ENCODE peak calls at places on chromosomes 2 and 18, in six cellular contexts. One of them, this sample, is unnamed.

GRCh38 chr2:76567478-76567877 is 856.8 kb upstream of the GCFC2 start:
- DNase-seq in GM13976: no peak
- DNase-seq in activated CD4-positive, alpha-beta T cell treated with anti-CD3 and anti-CD28 coated beads, Interleukin-2, amount 10 ng/mL, durations not matched to agents 7 days and 5 days: no peak
- DNase-seq in type B pancreatic cell: no peak
- DNase-seq in GM10248: no peak
- DNase-seq in stimulated activated CD4-positive, alpha-beta T cell treated with anti-CD3 and anti-CD28 coated beads, Interleukin-15, amount 100 ng/mL, for 24 hours: no peak
- DNase-seq in this sample: no peak

GRCh38 chr2:36885605-36886004 is 80.7 kb downstream of the STRN start:
- DNase-seq in stimulated activated CD4-positive, alpha-beta T cell treated with anti-CD3 and anti-CD28 coated beads, Interleukin-15, amount 100 ng/mL, for 24 hours: no peak
- DNase-seq in GM13976: no peak
- DNase-seq in type B pancreatic cell: no peak
- DNase-seq in activated CD4-positive, alpha-beta T cell treated with anti-CD3 and anti-CD28 coated beads, Interleukin-2, amount 10 ng/mL, durations not matched to agents 7 days and 5 days: no peak
- DNase-seq in GM10248: no peak
- DNase-seq in this sample: no peak

GRCh38 chr18:48623468-48624220 is 84.8 kb downstream of the CTIF start:
- DNase-seq in type B pancreatic cell: no peak
- DNase-seq in GM10248: no peak
- DNase-seq in activated CD4-positive, alpha-beta T cell treated with anti-CD3 and anti-CD28 coated beads, Interleukin-2, amount 10 ng/mL, durations not matched to agents 7 days and 5 days: no peak
- DNase-seq in GM13976: no peak
- DNase-seq in stimulated activated CD4-positive, alpha-beta T cell treated with anti-CD3 and anti-CD28 coated beads, Interleukin-15, amount 100 ng/mL, for 24 hours: no peak
- DNase-seq in this sample: no peak

GRCh38 chr2:46459694-46460093 is 19.7 kb upstream of the TMEM247 start:
- DNase-seq in GM13976: no peak
- DNase-seq in stimulated activated CD4-positive, alpha-beta T cell treated with anti-CD3 and anti-CD28 coated beads, Interleukin-15, amount 100 ng/mL, for 24 hours: no peak
- DNase-seq in GM10248: no peak
- DNase-seq in activated CD4-positive, alpha-beta T cell treated with anti-CD3 and anti-CD28 coated beads, Interleukin-2, amount 10 ng/mL, durations not matched to agents 7 days and 5 days: no peak
- DNase-seq in type B pancreatic cell: no peak
- DNase-seq in this sample: no peak

GRCh38 chr2:38957972-38958371 is 68.3 kb downstream of the ARHGEF33 start:
- DNase-seq in activated CD4-positive, alpha-beta T cell treated with anti-CD3 and anti-CD28 coated beads, Interleukin-2, amount 10 ng/mL, durations not matched to agents 7 days and 5 days: no peak
- DNase-seq in GM13976: no peak
- DNase-seq in type B pancreatic cell: no peak
- DNase-seq in GM10248: no peak
- DNase-seq in stimulated activated CD4-positive, alpha-beta T cell treated with anti-CD3 and anti-CD28 coated beads, Interleukin-15, amount 100 ng/mL, for 24 hours: no peak
- DNase-seq in this sample: no peak

GRCh38 chr2:178825183-178825582 is 18.0 kb upstream of the TTN start:
- DNase-seq in GM10248: no peak
- DNase-seq in GM13976: no peak
- DNase-seq in stimulated activated CD4-positive, alpha-beta T cell treated with anti-CD3 and anti-CD28 coated beads, Interleukin-15, amount 100 ng/mL, for 24 hours: no peak
- DNase-seq in type B pancreatic cell: no peak
- DNase-seq in activated CD4-positive, alpha-beta T cell treated with anti-CD3 and anti-CD28 coated beads, Interleukin-2, amount 10 ng/mL, durations not matched to agents 7 days and 5 days: no peak
- DNase-seq in this sample: no peak

GRCh38 chr2:47655563-47655880 is 127.4 kb upstream of the MSH6 start:
- DNase-seq in GM10248: no peak
- DNase-seq in GM13976: no peak
- DNase-seq in activated CD4-positive, alpha-beta T cell treated with anti-CD3 and anti-CD28 coated beads, Interleukin-2, amount 10 ng/mL, durations not matched to agents 7 days and 5 days: no peak
- DNase-seq in stimulated activated CD4-positive, alpha-beta T cell treated with anti-CD3 and anti-CD28 coated beads, Interleukin-15, amount 100 ng/mL, for 24 hours: no peak
- DNase-seq in type B pancreatic cell: no peak
- DNase-seq in this sample: no peak

GRCh38 chr18:13696961-13697360 is 29.4 kb downstream of the FAM210A start:
- DNase-seq in stimulated activated CD4-positive, alpha-beta T cell treated with anti-CD3 and anti-CD28 coated beads, Interleukin-15, amount 100 ng/mL, for 24 hours: no peak
- DNase-seq in activated CD4-positive, alpha-beta T cell treated with anti-CD3 and anti-CD28 coated beads, Interleukin-2, amount 10 ng/mL, durations not matched to agents 7 days and 5 days: no peak
- DNase-seq in GM13976: no peak
- DNase-seq in GM10248: no peak
- DNase-seq in type B pancreatic cell: no peak
- DNase-seq in this sample: no peak

GRCh38 chr2:9388102-9388735 is 35.1 kb downstream of the ITGB1BP1 start:
- DNase-seq in GM10248: no peak
- DNase-seq in GM13976: no peak
- DNase-seq in stimulated activated CD4-positive, alpha-beta T cell treated with anti-CD3 and anti-CD28 coated beads, Interleukin-15, amount 100 ng/mL, for 24 hours: no peak
- DNase-seq in activated CD4-positive, alpha-beta T cell treated with anti-CD3 and anti-CD28 coated beads, Interleukin-2, amount 10 ng/mL, durations not matched to agents 7 days and 5 days: no peak
- DNase-seq in type B pancreatic cell: no peak
- DNase-seq in this sample: no peak

GRCh38 chr2:64750817-64751285 is 97.1 kb upstream of the SERTAD2 start:
- DNase-seq in activated CD4-positive, alpha-beta T cell treated with anti-CD3 and anti-CD28 coated beads, Interleukin-2, amount 10 ng/mL, durations not matched to agents 7 days and 5 days: peak
- DNase-seq in GM13976: peak
- DNase-seq in GM10248: peak
- DNase-seq in stimulated activated CD4-positive, alpha-beta T cell treated with anti-CD3 and anti-CD28 coated beads, Interleukin-15, amount 100 ng/mL, for 24 hours: peak
- DNase-seq in type B pancreatic cell: peak
- DNase-seq in this sample: peak

GRCh38 chr2:174248998-174249592 is 763 bp upstream of the OLA1 start:
- DNase-seq in type B pancreatic cell: no peak
- DNase-seq in GM10248: no peak
- DNase-seq in activated CD4-positive, alpha-beta T cell treated with anti-CD3 and anti-CD28 coated beads, Interleukin-2, amount 10 ng/mL, durations not matched to agents 7 days and 5 days: no peak
- DNase-seq in stimulated activated CD4-positive, alpha-beta T cell treated with anti-CD3 and anti-CD28 coated beads, Interleukin-15, amount 100 ng/mL, for 24 hours: no peak
- DNase-seq in GM13976: no peak
- DNase-seq in this sample: no peak

GRCh38 chr2:188810591-188810990 is 163.6 kb upstream of the COL3A1 start:
- DNase-seq in stimulated activated CD4-positive, alpha-beta T cell treated with anti-CD3 and anti-CD28 coated beads, Interleukin-15, amount 100 ng/mL, for 24 hours: no peak
- DNase-seq in GM13976: no peak
- DNase-seq in type B pancreatic cell: no peak
- DNase-seq in activated CD4-positive, alpha-beta T cell treated with anti-CD3 and anti-CD28 coated beads, Interleukin-2, amount 10 ng/mL, durations not matched to agents 7 days and 5 days: no peak
- DNase-seq in GM10248: no peak
- DNase-seq in this sample: no peak

GRCh38 chr2:85589982-85590791 is 5.4 kb upstream of the RNF181 start:
- DNase-seq in stimulated activated CD4-positive, alpha-beta T cell treated with anti-CD3 and anti-CD28 coated beads, Interleukin-15, amount 100 ng/mL, for 24 hours: no peak
- DNase-seq in GM13976: no peak
- DNase-seq in activated CD4-positive, alpha-beta T cell treated with anti-CD3 and anti-CD28 coated beads, Interleukin-2, amount 10 ng/mL, durations not matched to agents 7 days and 5 days: no peak
- DNase-seq in type B pancreatic cell: no peak
- DNase-seq in GM10248: no peak
- DNase-seq in this sample: no peak

GRCh38 chr18:41524674-41525470 is 430.2 kb upstream of the PIK3C3 start:
- DNase-seq in activated CD4-positive, alpha-beta T cell treated with anti-CD3 and anti-CD28 coated beads, Interleukin-2, amount 10 ng/mL, durations not matched to agents 7 days and 5 days: no peak
- DNase-seq in GM13976: no peak
- DNase-seq in type B pancreatic cell: no peak
- DNase-seq in GM10248: no peak
- DNase-seq in stimulated activated CD4-positive, alpha-beta T cell treated with anti-CD3 and anti-CD28 coated beads, Interleukin-15, amount 100 ng/mL, for 24 hours: no peak
- DNase-seq in this sample: no peak

GRCh38 chr2:178306351-178307073 is 112.2 kb downstream of the OSBPL6 start:
- DNase-seq in GM10248: peak
- DNase-seq in activated CD4-positive, alpha-beta T cell treated with anti-CD3 and anti-CD28 coated beads, Interleukin-2, amount 10 ng/mL, durations not matched to agents 7 days and 5 days: peak
- DNase-seq in GM13976: peak
- DNase-seq in stimulated activated CD4-positive, alpha-beta T cell treated with anti-CD3 and anti-CD28 coated beads, Interleukin-15, amount 100 ng/mL, for 24 hours: peak
- DNase-seq in type B pancreatic cell: no peak
- DNase-seq in this sample: peak

GRCh38 chr2:178005756-178006155 is 66.8 kb downstream of the PDE11A start:
- DNase-seq in GM10248: no peak
- DNase-seq in GM13976: no peak
- DNase-seq in type B pancreatic cell: no peak
- DNase-seq in activated CD4-positive, alpha-beta T cell treated with anti-CD3 and anti-CD28 coated beads, Interleukin-2, amount 10 ng/mL, durations not matched to agents 7 days and 5 days: no peak
- DNase-seq in stimulated activated CD4-positive, alpha-beta T cell treated with anti-CD3 and anti-CD28 coated beads, Interleukin-15, amount 100 ng/mL, for 24 hours: no peak
- DNase-seq in this sample: no peak

GRCh38 chr2:111209045-111209514 is 88.4 kb downstream of the BCL2L11 start:
- DNase-seq in stimulated activated CD4-positive, alpha-beta T cell treated with anti-CD3 and anti-CD28 coated beads, Interleukin-15, amount 100 ng/mL, for 24 hours: peak
- DNase-seq in GM10248: no peak
- DNase-seq in type B pancreatic cell: no peak
- DNase-seq in GM13976: no peak
- DNase-seq in activated CD4-positive, alpha-beta T cell treated with anti-CD3 and anti-CD28 coated beads, Interleukin-2, amount 10 ng/mL, durations not matched to agents 7 days and 5 days: peak
- DNase-seq in this sample: peak

GRCh38 chr2:156470975-156471583 is 34.9 kb downstream of the GPD2 start:
- DNase-seq in activated CD4-positive, alpha-beta T cell treated with anti-CD3 and anti-CD28 coated beads, Interleukin-2, amount 10 ng/mL, durations not matched to agents 7 days and 5 days: no peak
- DNase-seq in stimulated activated CD4-positive, alpha-beta T cell treated with anti-CD3 and anti-CD28 coated beads, Interleukin-15, amount 100 ng/mL, for 24 hours: no peak
- DNase-seq in GM10248: no peak
- DNase-seq in GM13976: no peak
- DNase-seq in type B pancreatic cell: no peak
- DNase-seq in this sample: no peak

GRCh38 chr2:102304268-102304667 is 7.1 kb upstream of the IL1RL1 start:
- DNase-seq in GM13976: no peak
- DNase-seq in GM10248: no peak
- DNase-seq in type B pancreatic cell: no peak
- DNase-seq in stimulated activated CD4-positive, alpha-beta T cell treated with anti-CD3 and anti-CD28 coated beads, Interleukin-15, amount 100 ng/mL, for 24 hours: peak
- DNase-seq in activated CD4-positive, alpha-beta T cell treated with anti-CD3 and anti-CD28 coated beads, Interleukin-2, amount 10 ng/mL, durations not matched to agents 7 days and 5 days: no peak
- DNase-seq in this sample: no peak

GRCh38 chr2:40489678-40489960 is 37.7 kb upstream of the SLC8A1 start:
- DNase-seq in activated CD4-positive, alpha-beta T cell treated with anti-CD3 and anti-CD28 coated beads, Interleukin-2, amount 10 ng/mL, durations not matched to agents 7 days and 5 days: no peak
- DNase-seq in stimulated activated CD4-positive, alpha-beta T cell treated with anti-CD3 and anti-CD28 coated beads, Interleukin-15, amount 100 ng/mL, for 24 hours: no peak
- DNase-seq in type B pancreatic cell: no peak
- DNase-seq in GM13976: no peak
- DNase-seq in GM10248: no peak
- DNase-seq in this sample: no peak

GRCh38 chr2:144524190-144524957 is 4.5 kb upstream of the ZEB2 start:
- DNase-seq in GM13976: no peak
- DNase-seq in activated CD4-positive, alpha-beta T cell treated with anti-CD3 and anti-CD28 coated beads, Interleukin-2, amount 10 ng/mL, durations not matched to agents 7 days and 5 days: no peak
- DNase-seq in type B pancreatic cell: no peak
- DNase-seq in stimulated activated CD4-positive, alpha-beta T cell treated with anti-CD3 and anti-CD28 coated beads, Interleukin-15, amount 100 ng/mL, for 24 hours: peak
- DNase-seq in GM10248: no peak
- DNase-seq in this sample: no peak

GRCh38 chr2:42106257-42106816 is 58.5 kb downstream of the PKDCC start:
- DNase-seq in GM10248: no peak
- DNase-seq in GM13976: no peak
- DNase-seq in activated CD4-positive, alpha-beta T cell treated with anti-CD3 and anti-CD28 coated beads, Interleukin-2, amount 10 ng/mL, durations not matched to agents 7 days and 5 days: no peak
- DNase-seq in type B pancreatic cell: no peak
- DNase-seq in stimulated activated CD4-positive, alpha-beta T cell treated with anti-CD3 and anti-CD28 coated beads, Interleukin-15, amount 100 ng/mL, for 24 hours: no peak
- DNase-seq in this sample: no peak

GRCh38 chr2:133498615-133499585 is 69.4 kb downstream of the NCKAP5 start:
- DNase-seq in GM13976: peak
- DNase-seq in GM10248: peak
- DNase-seq in type B pancreatic cell: no peak
- DNase-seq in stimulated activated CD4-positive, alpha-beta T cell treated with anti-CD3 and anti-CD28 coated beads, Interleukin-15, amount 100 ng/mL, for 24 hours: no peak
- DNase-seq in activated CD4-positive, alpha-beta T cell treated with anti-CD3 and anti-CD28 coated beads, Interleukin-2, amount 10 ng/mL, durations not matched to agents 7 days and 5 days: no peak
- DNase-seq in this sample: peak

GRCh38 chr2:127098711-127099110 is 8.2 kb downstream of the BIN1 start:
- DNase-seq in GM10248: no peak
- DNase-seq in stimulated activated CD4-positive, alpha-beta T cell treated with anti-CD3 and anti-CD28 coated beads, Interleukin-15, amount 100 ng/mL, for 24 hours: no peak
- DNase-seq in activated CD4-positive, alpha-beta T cell treated with anti-CD3 and anti-CD28 coated beads, Interleukin-2, amount 10 ng/mL, durations not matched to agents 7 days and 5 days: no peak
- DNase-seq in GM13976: no peak
- DNase-seq in type B pancreatic cell: no peak
- DNase-seq in this sample: no peak

GRCh38 chr2:127100261-127101047 is 6.5 kb downstream of the BIN1 start:
- DNase-seq in GM10248: no peak
- DNase-seq in activated CD4-positive, alpha-beta T cell treated with anti-CD3 and anti-CD28 coated beads, Interleukin-2, amount 10 ng/mL, durations not matched to agents 7 days and 5 days: no peak
- DNase-seq in stimulated activated CD4-positive, alpha-beta T cell treated with anti-CD3 and anti-CD28 coated beads, Interleukin-15, amount 100 ng/mL, for 24 hours: no peak
- DNase-seq in GM13976: no peak
- DNase-seq in type B pancreatic cell: no peak
- DNase-seq in this sample: no peak

GRCh38 chr2:215401896-215402379 is 33.9 kb downstream of the FN1 start:
- DNase-seq in activated CD4-positive, alpha-beta T cell treated with anti-CD3 and anti-CD28 coated beads, Interleukin-2, amount 10 ng/mL, durations not matched to agents 7 days and 5 days: no peak
- DNase-seq in type B pancreatic cell: no peak
- DNase-seq in GM13976: no peak
- DNase-seq in GM10248: no peak
- DNase-seq in stimulated activated CD4-positive, alpha-beta T cell treated with anti-CD3 and anti-CD28 coated beads, Interleukin-15, amount 100 ng/mL, for 24 hours: no peak
- DNase-seq in this sample: no peak

GRCh38 chr2:2530334-2530733 is 199.3 kb upstream of the MYT1L start:
- DNase-seq in type B pancreatic cell: no peak
- DNase-seq in stimulated activated CD4-positive, alpha-beta T cell treated with anti-CD3 and anti-CD28 coated beads, Interleukin-15, amount 100 ng/mL, for 24 hours: no peak
- DNase-seq in GM10248: no peak
- DNase-seq in GM13976: no peak
- DNase-seq in activated CD4-positive, alpha-beta T cell treated with anti-CD3 and anti-CD28 coated beads, Interleukin-2, amount 10 ng/mL, durations not matched to agents 7 days and 5 days: no peak
- DNase-seq in this sample: no peak

GRCh38 chr2:231138699-231139098 is 13.9 kb upstream of the HTR2B start:
- DNase-seq in type B pancreatic cell: no peak
- DNase-seq in activated CD4-positive, alpha-beta T cell treated with anti-CD3 and anti-CD28 coated beads, Interleukin-2, amount 10 ng/mL, durations not matched to agents 7 days and 5 days: no peak
- DNase-seq in GM10248: no peak
- DNase-seq in GM13976: no peak
- DNase-seq in stimulated activated CD4-positive, alpha-beta T cell treated with anti-CD3 and anti-CD28 coated beads, Interleukin-15, amount 100 ng/mL, for 24 hours: no peak
- DNase-seq in this sample: no peak

GRCh38 chr2:232133078-232133477 is 171.6 kb downstream of the DIS3L2 start:
- DNase-seq in activated CD4-positive, alpha-beta T cell treated with anti-CD3 and anti-CD28 coated beads, Interleukin-2, amount 10 ng/mL, durations not matched to agents 7 days and 5 days: no peak
- DNase-seq in stimulated activated CD4-positive, alpha-beta T cell treated with anti-CD3 and anti-CD28 coated beads, Interleukin-15, amount 100 ng/mL, for 24 hours: no peak
- DNase-seq in type B pancreatic cell: no peak
- DNase-seq in GM10248: no peak
- DNase-seq in GM13976: no peak
- DNase-seq in this sample: no peak

GRCh38 chr2:11766016-11766415 is 19.6 kb downstream of the LPIN1 start:
- DNase-seq in GM13976: no peak
- DNase-seq in GM10248: no peak
- DNase-seq in activated CD4-positive, alpha-beta T cell treated with anti-CD3 and anti-CD28 coated beads, Interleukin-2, amount 10 ng/mL, durations not matched to agents 7 days and 5 days: no peak
- DNase-seq in stimulated activated CD4-positive, alpha-beta T cell treated with anti-CD3 and anti-CD28 coated beads, Interleukin-15, amount 100 ng/mL, for 24 hours: no peak
- DNase-seq in type B pancreatic cell: no peak
- DNase-seq in this sample: no peak

GRCh38 chr2:96815326-96816126 is 542 bp upstream of the CNNM3 start:
- DNase-seq in GM13976: peak
- DNase-seq in stimulated activated CD4-positive, alpha-beta T cell treated with anti-CD3 and anti-CD28 coated beads, Interleukin-15, amount 100 ng/mL, for 24 hours: peak
- DNase-seq in GM10248: peak
- DNase-seq in type B pancreatic cell: no peak
- DNase-seq in activated CD4-positive, alpha-beta T cell treated with anti-CD3 and anti-CD28 coated beads, Interleukin-2, amount 10 ng/mL, durations not matched to agents 7 days and 5 days: peak
- DNase-seq in this sample: no peak

GRCh38 chr2:119486196-119486827 is 38.0 kb downstream of the SCTR start:
- DNase-seq in type B pancreatic cell: peak
- DNase-seq in GM10248: no peak
- DNase-seq in GM13976: no peak
- DNase-seq in activated CD4-positive, alpha-beta T cell treated with anti-CD3 and anti-CD28 coated beads, Interleukin-2, amount 10 ng/mL, durations not matched to agents 7 days and 5 days: no peak
- DNase-seq in stimulated activated CD4-positive, alpha-beta T cell treated with anti-CD3 and anti-CD28 coated beads, Interleukin-15, amount 100 ng/mL, for 24 hours: no peak
- DNase-seq in this sample: no peak

GRCh38 chr18:10419420-10420103 is 34.9 kb upstream of the APCDD1 start:
- DNase-seq in type B pancreatic cell: no peak
- DNase-seq in stimulated activated CD4-positive, alpha-beta T cell treated with anti-CD3 and anti-CD28 coated beads, Interleukin-15, amount 100 ng/mL, for 24 hours: no peak
- DNase-seq in GM10248: no peak
- DNase-seq in activated CD4-positive, alpha-beta T cell treated with anti-CD3 and anti-CD28 coated beads, Interleukin-2, amount 10 ng/mL, durations not matched to agents 7 days and 5 days: no peak
- DNase-seq in GM13976: no peak
- DNase-seq in this sample: no peak